ENCODE peak calls at places on chromosomes 6 and 20, in ten cellular contexts. H is stimulated activated CD4-positive, alpha-beta T cell treated with anti-CD3 and anti-CD28 coated beads, Interleukin-1b, Interleukin-23, amount 100 ng/mL, for 48 hours; Y is substantia nigra; M is WERI-Rb-1; S is AG09319; N is amniotic stem cell; G is glutamatergic neuron; D is NCI-H1092; X is effector memory CD4-positive, alpha-beta T cell; T is ovary. P is an unnamed sample.

GRCh38 chr6:169452117-169452868 is 198.6 kb upstream of the THBS2 start:
- DNase-seq in H (no peak), Y (no peak), M (no peak), S (peak; percentile 76), N (peak; percentile 35), G (no peak), D (no peak), X (no peak), T (peak; percentile 91), P (peak; percentile 91)

GRCh38 chr20:53774487-53775203 is 181.0 kb upstream of the ZNF217 start:
- DNase-seq in H (no peak), Y (no peak), M (no peak), S (peak; percentile 70), N (peak; percentile 82), G (no peak), D (no peak), X (no peak), T (no peak), P (no peak)

GRCh38 chr6:12543953-12544352 is 172.6 kb upstream of the PHACTR1 start:
- DNase-seq in H (no peak), Y (no peak), M (no peak), S (no peak), N (no peak), G (no peak), D (no peak), X (no peak), T (no peak), P (no peak)

GRCh38 chr20:48784273-48784641 is 43.5 kb downstream of the PREX1 start:
- DNase-seq in H (peak; percentile 30), Y (no peak), M (no peak), S (no peak), N (no peak), G (no peak), D (no peak), X (no peak), T (no peak), P (no peak)

GRCh38 chr6:139588076-139588639 is 213.7 kb upstream of the CITED2 start:
- DNase-seq in H (no peak), Y (no peak), M (peak; percentile 20), S (peak; percentile 62), N (no peak), G (no peak), D (peak; percentile 47), X (no peak), T (no peak), P (no peak)

GRCh38 chr6:64280569-64280968 is 645.0 kb downstream of the PHF3 start:
- DNase-seq in H (no peak), Y (no peak), M (peak; percentile 48), S (no peak), N (no peak), G (peak; percentile 30), D (no peak), X (no peak), T (no peak), P (no peak)

GRCh38 chr6:5135783-5136376 is 50.7 kb downstream of the PPP1R3G start:
- DNase-seq in H (peak; percentile 35), Y (no peak), M (peak; percentile 75), S (no peak), N (no peak), G (peak; percentile 60), D (no peak), X (peak; percentile 8), T (no peak), P (no peak)

GRCh38 chr20:43752561-43753301 is 25.9 kb upstream of the GTSF1L start:
- DNase-seq in H (peak; percentile 44), Y (no peak), M (no peak), S (peak; percentile 69), N (no peak), G (no peak), D (no peak), X (no peak), T (no peak), P (no peak)

GRCh38 chr6:159919011-159919511 is 28.3 kb downstream of the MAS1 start:
- DNase-seq in H (no peak), Y (no peak), M (no peak), S (no peak), N (no peak), G (no peak), D (no peak), X (no peak), T (no peak), P (no peak)

GRCh38 chr20:54122189-54122588 is 51.6 kb downstream of the CYP24A1 start:
- DNase-seq in H (no peak), Y (no peak), M (no peak), S (no peak), N (no peak), G (no peak), D (no peak), X (no peak), T (no peak), P (no peak)

GRCh38 chr6:165519316-165519715 is 143.7 kb downstream of the PDE10A start:
- DNase-seq in H (no peak), Y (no peak), M (no peak), S (no peak), N (no peak), G (no peak), D (no peak), X (no peak), T (no peak), P (no peak)

GRCh38 chr6:125014157-125014957 is 52.1 kb downstream of the RNF217 start:
- DNase-seq in H (no peak), Y (no peak), M (no peak), S (peak; percentile 29), N (no peak), G (no peak), D (no peak), X (no peak), T (no peak), P (no peak)

GRCh38 chr20:15179426-15180190 is 842.2 kb upstream of the FLRT3 start:
- DNase-seq in H (no peak), Y (no peak), M (no peak), S (no peak), N (no peak), G (no peak), D (no peak), X (no peak), T (peak; percentile 48), P (no peak)

GRCh38 chr6:30450908-30451818 is 38.1 kb upstream of the HLA-E start:
- DNase-seq in H (peak; percentile 55), Y (no peak), M (no peak), S (no peak), N (no peak), G (no peak), D (no peak), X (peak; percentile 48), T (peak; percentile 56), P (peak; percentile 57)

GRCh38 chr6:136464874-136465273 is 85.3 kb downstream of the MAP7 start:
- DNase-seq in H (no peak), Y (no peak), M (no peak), S (no peak), N (no peak), G (peak; percentile 48), D (no peak), X (no peak), T (no peak), P (no peak)

GRCh38 chr6:165661416-165662001 is 1.5 kb downstream of the PDE10A start:
- DNase-seq in H (no peak), Y (no peak), M (no peak), S (no peak), N (no peak), G (peak; percentile 53), D (no peak), X (no peak), T (peak; percentile 51), P (no peak)

GRCh38 chr6:72943699-72944098 is 281.6 kb downstream of the KHDC1L start:
- DNase-seq in H (no peak), Y (no peak), M (no peak), S (no peak), N (no peak), G (no peak), D (no peak), X (no peak), T (no peak), P (no peak)

GRCh38 chr6:52725530-52726192 is 37.6 kb downstream of the GSTA2 start:
- DNase-seq in H (no peak), Y (no peak), M (no peak), S (no peak), N (no peak), G (no peak), D (peak; percentile 52), X (no peak), T (no peak), P (no peak)

GRCh38 chr6:160127270-160128124 is 5.9 kb downstream of the SLC22A1 start:
- DNase-seq in H (no peak), Y (no peak), M (no peak), S (no peak), N (no peak), G (no peak), D (no peak), X (no peak), T (no peak), P (no peak)

GRCh38 chr6:127737009-127737486 is 160.1 kb downstream of the C6orf58 start:
- DNase-seq in H (peak; percentile 9), Y (no peak), M (peak; percentile 29), S (peak; percentile 40), N (peak; percentile 50), G (no peak), D (peak; percentile 46), X (peak; percentile 17), T (no peak), P (no peak)

GRCh38 chr6:36874016-36874442 is 574 bp downstream of the PPIL1 start:
- DNase-seq in H (no peak), Y (no peak), M (no peak), S (no peak), N (no peak), G (no peak), D (no peak), X (no peak), T (peak; percentile 54), P (no peak)

GRCh38 chr6:56356431-56356830 is 109.1 kb upstream of the COL21A1 start:
- DNase-seq in H (no peak), Y (no peak), M (no peak), S (no peak), N (no peak), G (no peak), D (no peak), X (no peak), T (no peak), P (no peak)

GRCh38 chr20:21571841-21572690 is 58.2 kb upstream of the NKX2-2 start:
- DNase-seq in H (no peak), Y (no peak), M (peak; percentile 11), S (peak; percentile 0), N (no peak), G (no peak), D (no peak), X (no peak), T (no peak), P (no peak)

GRCh38 chr6:12296255-12296573 is 6.1 kb downstream of the EDN1 start:
- DNase-seq in H (no peak), Y (no peak), M (no peak), S (peak; percentile 80), N (peak; percentile 57), G (no peak), D (no peak), X (no peak), T (no peak), P (peak; percentile 44)

GRCh38 chr6:15254074-15254975 is 8.5 kb downstream of the JARID2 start:
- DNase-seq in H (no peak), Y (no peak), M (no peak), S (no peak), N (no peak), G (no peak), D (no peak), X (no peak), T (no peak), P (no peak)

GRCh38 chr6:148873154-148873553 is 126.3 kb downstream of the UST start:
- DNase-seq in H (no peak), Y (no peak), M (no peak), S (no peak), N (no peak), G (no peak), D (no peak), X (no peak), T (no peak), P (no peak)

GRCh38 chr20:31494131-31494530 is 19.0 kb downstream of the REM1 start:
- DNase-seq in H (no peak), Y (no peak), M (peak; percentile 59), S (no peak), N (no peak), G (peak; percentile 69), D (no peak), X (no peak), T (no peak), P (no peak)

GRCh38 chr6:107304421-107305025 is 154.8 kb downstream of the PDSS2 start:
- DNase-seq in H (peak; percentile 65), Y (no peak), M (no peak), S (no peak), N (no peak), G (no peak), D (no peak), X (no peak), T (no peak), P (no peak)